ENCODE peak calls at places on chromosomes 4 and X, in five cellular contexts. One of them, this sample, is unnamed.

GRCh38 chr4:104394409-104394813 is 100.3 kb downstream of the CXXC4 start:
- DNase-seq in IMR-90: no peak
- DNase-seq in HFF-Myc: no peak
- DNase-seq in AG04450: no peak
- DNase-seq in sigmoid colon: no peak
- DNase-seq in this sample: no peak

GRCh38 chr4:30068234-30068633 is 651.9 kb upstream of the PCDH7 start:
- DNase-seq in IMR-90: no peak
- DNase-seq in HFF-Myc: no peak
- DNase-seq in AG04450: no peak
- DNase-seq in sigmoid colon: peak; percentile 32
- DNase-seq in this sample: no peak

GRCh38 chrX:18889982-18890381 is 93.9 kb downstream of the PHKA2 start:
- DNase-seq in IMR-90: no peak
- DNase-seq in HFF-Myc: no peak
- DNase-seq in AG04450: no peak
- DNase-seq in sigmoid colon: no peak
- DNase-seq in this sample: no peak

GRCh38 chr4:1002131-1002630 is 9.0 kb upstream of the SLC26A1 start:
- DNase-seq in IMR-90: no peak
- DNase-seq in HFF-Myc: no peak
- DNase-seq in AG04450: no peak
- DNase-seq in sigmoid colon: no peak
- DNase-seq in this sample: peak; percentile 39

GRCh38 chrX:39869846-39870601 is 227.7 kb downstream of the BCOR start:
- DNase-seq in IMR-90: peak; percentile 63
- DNase-seq in HFF-Myc: no peak
- DNase-seq in AG04450: no peak
- DNase-seq in sigmoid colon: no peak
- DNase-seq in this sample: peak; percentile 55

GRCh38 chr4:174120446-174121142 is 162.9 kb downstream of the FBXO8 start:
- DNase-seq in IMR-90: peak; percentile 72
- DNase-seq in HFF-Myc: peak; percentile 46
- DNase-seq in AG04450: peak; percentile 27
- DNase-seq in sigmoid colon: peak; percentile 74
- DNase-seq in this sample: peak; percentile 83

GRCh38 chr4:90769251-90769650 is 642.1 kb downstream of the CCSER1 start:
- DNase-seq in IMR-90: no peak
- DNase-seq in HFF-Myc: no peak
- DNase-seq in AG04450: no peak
- DNase-seq in sigmoid colon: no peak
- DNase-seq in this sample: no peak

GRCh38 chrX:16457239-16457638 is 192.7 kb upstream of the S100G start:
- DNase-seq in IMR-90: no peak
- DNase-seq in HFF-Myc: no peak
- DNase-seq in AG04450: no peak
- DNase-seq in sigmoid colon: no peak
- DNase-seq in this sample: peak; percentile 33

GRCh38 chr4:114192854-114193253 is 213.4 kb upstream of the ARSJ start:
- DNase-seq in IMR-90: no peak
- DNase-seq in HFF-Myc: no peak
- DNase-seq in AG04450: no peak
- DNase-seq in sigmoid colon: no peak
- DNase-seq in this sample: no peak

GRCh38 chrX:68443155-68443868 is 10.0 kb upstream of the OPHN1 start:
- DNase-seq in IMR-90: peak; percentile 15
- DNase-seq in HFF-Myc: no peak
- DNase-seq in AG04450: no peak
- DNase-seq in sigmoid colon: no peak
- DNase-seq in this sample: no peak

GRCh38 chr4:151563194-151563593 is 154.2 kb downstream of the FHIP1A start:
- DNase-seq in IMR-90: no peak
- DNase-seq in HFF-Myc: peak; percentile 24
- DNase-seq in AG04450: no peak
- DNase-seq in sigmoid colon: no peak
- DNase-seq in this sample: peak; percentile 22

GRCh38 chrX:22691966-22692565 is 307.7 kb upstream of the DDX53 start:
- DNase-seq in IMR-90: no peak
- DNase-seq in HFF-Myc: no peak
- DNase-seq in AG04450: no peak
- DNase-seq in sigmoid colon: no peak
- DNase-seq in this sample: no peak

GRCh38 chr4:10017037-10017893 is 4.0 kb downstream of the SLC2A9 start:
- DNase-seq in IMR-90: no peak
- DNase-seq in HFF-Myc: no peak
- DNase-seq in AG04450: no peak
- DNase-seq in sigmoid colon: no peak
- DNase-seq in this sample: no peak

GRCh38 chr4:57544811-57545654 is 434.8 kb upstream of the IGFBP7 start:
- DNase-seq in IMR-90: no peak
- DNase-seq in HFF-Myc: no peak
- DNase-seq in AG04450: no peak
- DNase-seq in sigmoid colon: no peak
- DNase-seq in this sample: no peak

GRCh38 chrX:132568291-132568690 is 79.5 kb upstream of the MBNL3 start:
- DNase-seq in IMR-90: no peak
- DNase-seq in HFF-Myc: no peak
- DNase-seq in AG04450: no peak
- DNase-seq in sigmoid colon: no peak
- DNase-seq in this sample: no peak

GRCh38 chr4:146638801-146639351 is at the start of gene POU4F2:
- DNase-seq in IMR-90: no peak
- DNase-seq in HFF-Myc: no peak
- DNase-seq in AG04450: no peak
- DNase-seq in sigmoid colon: no peak
- DNase-seq in this sample: peak; percentile 8

GRCh38 chr4:183797041-183797444 is 108.1 kb upstream of the STOX2 start:
- DNase-seq in IMR-90: no peak
- DNase-seq in HFF-Myc: no peak
- DNase-seq in AG04450: no peak
- DNase-seq in sigmoid colon: no peak
- DNase-seq in this sample: no peak

DNA sequence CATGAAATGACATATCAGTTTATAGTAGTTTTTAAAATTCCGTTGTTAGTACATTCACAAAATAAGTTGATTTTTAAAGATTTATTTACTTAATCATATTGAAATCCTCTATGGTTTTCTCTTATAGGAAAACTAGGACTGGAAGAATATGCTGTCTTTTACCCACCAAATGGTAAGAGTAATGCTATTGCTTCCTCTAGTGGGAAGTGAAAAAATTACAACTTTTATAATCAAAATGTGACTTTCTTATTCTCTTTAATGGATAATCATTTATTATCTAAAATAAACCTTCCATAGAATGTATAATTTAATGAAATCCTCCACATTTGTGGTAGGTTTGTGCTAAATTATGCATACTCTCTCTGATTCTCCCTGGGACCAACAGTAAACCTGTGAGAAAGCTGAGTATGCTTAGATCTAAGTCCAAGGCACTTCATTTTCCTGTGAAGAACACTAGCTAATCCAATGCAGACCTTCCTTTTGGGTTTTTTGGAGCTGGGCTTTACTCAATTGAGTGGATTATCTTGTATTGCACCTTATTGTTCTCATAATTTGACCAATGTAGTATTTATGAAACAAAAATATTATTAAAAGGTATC is 136.2 kb downstream of the TBC1D19 start:
- DNase-seq in IMR-90: peak; percentile 63
- DNase-seq in HFF-Myc: no peak
- DNase-seq in AG04450: no peak
- DNase-seq in sigmoid colon: no peak
- DNase-seq in this sample: peak; percentile 54
- TF ChIP-seq CTCF in IMR-90: peak; percentile 93
- TF ChIP-seq CTCF in HFF-Myc: peak; percentile 41
- TF ChIP-seq CTCF in AG04450: peak; percentile 88
- TF ChIP-seq CTCF in sigmoid colon: peak; percentile 57
- TF ChIP-seq CTCF in this sample: peak; percentile 79

GRCh38 chr4:89249313-89249712 is 58.3 kb downstream of the GPRIN3 start:
- DNase-seq in IMR-90: no peak
- DNase-seq in HFF-Myc: no peak
- DNase-seq in AG04450: no peak
- DNase-seq in sigmoid colon: no peak
- DNase-seq in this sample: no peak
- H3K4me3 ChIP-seq in IMR-90: no peak overlapping the region
- H3K4me3 ChIP-seq in HFF-Myc: no peak overlapping the region
- H3K4me3 ChIP-seq in AG04450: no peak overlapping the region
- H3K4me3 ChIP-seq in sigmoid colon: no peak overlapping the region
- H3K4me3 ChIP-seq in this sample: no peak overlapping the region

GRCh38 chr4:2416564-2417195 is 1.8 kb downstream of the ZFYVE28 start:
- DNase-seq in IMR-90: no peak
- DNase-seq in HFF-Myc: no peak
- DNase-seq in AG04450: no peak
- DNase-seq in sigmoid colon: no peak
- DNase-seq in this sample: no peak
- TF ChIP-seq CTCF in IMR-90: no peak
- TF ChIP-seq CTCF in HFF-Myc: no peak
- TF ChIP-seq CTCF in AG04450: no peak
- TF ChIP-seq CTCF in sigmoid colon: no peak
- TF ChIP-seq CTCF in this sample: no peak

GRCh38 chr4:24582235-24582863 is 2.0 kb downstream of the DHX15 start:
- DNase-seq in IMR-90: no peak
- DNase-seq in HFF-Myc: no peak
- DNase-seq in AG04450: no peak
- DNase-seq in sigmoid colon: no peak
- DNase-seq in this sample: no peak
- H3K4me3 ChIP-seq in IMR-90: peak overlapping the region; percentile 89
- H3K4me3 ChIP-seq in HFF-Myc: peak overlapping the region; percentile 95
- H3K4me3 ChIP-seq in AG04450: peak overlapping the region; percentile 98
- H3K4me3 ChIP-seq in sigmoid colon: peak overlapping the region; percentile 99
- H3K4me3 ChIP-seq in this sample: peak overlapping the region; percentile 93

DNA sequence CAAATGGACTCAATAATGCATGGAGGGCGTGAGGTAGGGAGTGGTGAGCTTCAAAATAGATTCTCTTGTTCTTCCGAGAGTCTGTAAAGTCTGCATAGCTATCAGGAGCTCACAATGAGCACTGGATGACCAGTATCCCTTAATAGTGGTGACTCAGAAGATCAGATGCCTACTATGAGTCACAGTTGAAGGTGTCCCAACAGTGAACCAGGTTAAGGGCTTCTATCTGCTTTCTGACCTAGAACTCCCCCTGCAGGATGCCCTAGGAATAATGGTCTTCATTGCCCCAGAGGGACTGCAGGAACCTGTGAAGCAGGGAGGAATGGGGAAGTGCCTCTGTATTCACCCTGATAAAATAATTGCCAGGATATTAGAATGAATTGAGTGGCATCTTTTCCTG is 22.1 kb downstream of the DGKK start:
- DNase-seq in IMR-90: peak; percentile 1
- DNase-seq in HFF-Myc: no peak
- DNase-seq in AG04450: no peak
- DNase-seq in sigmoid colon: no peak
- DNase-seq in this sample: peak; percentile 47
- TF ChIP-seq CTCF in IMR-90: no peak
- TF ChIP-seq CTCF in HFF-Myc: no peak
- TF ChIP-seq CTCF in AG04450: no peak
- TF ChIP-seq CTCF in sigmoid colon: no peak
- TF ChIP-seq CTCF in this sample: peak; percentile 12

DNA sequence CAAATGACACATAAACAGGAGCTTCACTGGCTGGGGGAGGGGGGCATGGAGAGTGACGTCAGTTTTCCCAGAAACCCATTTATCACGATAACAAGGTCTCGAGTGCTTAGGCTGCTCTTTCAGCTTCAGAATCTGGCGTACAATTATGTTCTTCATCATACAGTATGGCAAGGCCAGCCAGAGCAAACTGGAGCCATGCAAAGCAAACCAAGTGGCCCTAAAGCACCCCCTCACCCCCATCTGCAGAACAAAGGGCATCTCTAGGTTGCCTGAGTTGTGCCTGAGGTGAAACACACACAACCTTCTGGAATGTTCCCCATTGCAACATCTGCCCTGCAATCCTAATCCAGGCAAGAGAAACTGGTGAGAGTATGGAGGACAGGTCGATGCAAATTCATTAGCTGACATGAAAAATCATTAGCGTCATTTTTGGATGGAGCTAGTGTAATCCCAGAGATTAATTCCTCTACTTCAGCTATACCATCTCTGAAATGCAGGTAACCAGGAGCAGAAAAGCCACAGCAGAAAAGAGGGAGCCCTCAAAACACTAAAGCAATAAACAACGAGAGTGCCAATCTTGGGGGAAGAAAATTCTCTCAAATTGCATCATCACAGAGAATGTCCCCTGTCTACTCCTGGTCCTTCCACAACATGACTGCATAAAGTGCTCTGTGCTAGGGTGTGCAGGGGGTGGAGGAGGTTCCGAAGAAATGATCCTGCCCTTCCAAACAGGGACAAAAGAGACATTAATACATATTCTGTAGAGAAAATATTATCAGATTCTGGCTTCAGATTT is 1.8 kb downstream of the SEPTIN6 start:
- DNase-seq in IMR-90: peak; percentile 51
- DNase-seq in HFF-Myc: no peak
- DNase-seq in AG04450: no peak
- DNase-seq in sigmoid colon: no peak
- DNase-seq in this sample: peak; percentile 68
- H3K4me3 ChIP-seq in IMR-90: no peak overlapping the region
- H3K4me3 ChIP-seq in HFF-Myc: peak overlapping the region; percentile 59
- H3K4me3 ChIP-seq in AG04450: no peak overlapping the region
- H3K4me3 ChIP-seq in sigmoid colon: peak overlapping the region; percentile 80
- H3K4me3 ChIP-seq in this sample: no peak overlapping the region

GRCh38 chr4:168057412-168057811 is 34.9 kb upstream of the ANXA10 start:
- DNase-seq in IMR-90: no peak
- DNase-seq in HFF-Myc: no peak
- DNase-seq in AG04450: no peak
- DNase-seq in sigmoid colon: no peak
- DNase-seq in this sample: no peak

GRCh38 chr4:168063031-168063430 is 29.3 kb upstream of the ANXA10 start:
- DNase-seq in IMR-90: no peak
- DNase-seq in HFF-Myc: no peak
- DNase-seq in AG04450: no peak
- DNase-seq in sigmoid colon: no peak
- DNase-seq in this sample: no peak

GRCh38 chr4:168059251-168059650 is 33.1 kb upstream of the ANXA10 start:
- DNase-seq in IMR-90: peak; percentile 72
- DNase-seq in HFF-Myc: no peak
- DNase-seq in AG04450: peak; percentile 15
- DNase-seq in sigmoid colon: no peak
- DNase-seq in this sample: peak; percentile 67
- TF ChIP-seq CTCF in IMR-90: no peak
- TF ChIP-seq CTCF in HFF-Myc: no peak
- TF ChIP-seq CTCF in AG04450: no peak
- TF ChIP-seq CTCF in sigmoid colon: no peak
- TF ChIP-seq CTCF in this sample: no peak

GRCh38 chr4:168868856-168869201 is 141.2 kb downstream of the CBR4 start:
- DNase-seq in IMR-90: no peak
- DNase-seq in HFF-Myc: no peak
- DNase-seq in AG04450: no peak
- DNase-seq in sigmoid colon: no peak
- DNase-seq in this sample: no peak
- H3K4me3 ChIP-seq in IMR-90: no peak overlapping the region
- H3K4me3 ChIP-seq in HFF-Myc: no peak overlapping the region
- H3K4me3 ChIP-seq in AG04450: no peak overlapping the region
- H3K4me3 ChIP-seq in sigmoid colon: no peak overlapping the region
- H3K4me3 ChIP-seq in this sample: no peak overlapping the region

GRCh38 chrX:140762061-140762460 is 52.5 kb downstream of the LINC00632 start:
- DNase-seq in IMR-90: peak; percentile 74
- DNase-seq in HFF-Myc: no peak
- DNase-seq in AG04450: no peak
- DNase-seq in sigmoid colon: peak; percentile 61
- DNase-seq in this sample: peak; percentile 76
- TF ChIP-seq CTCF in IMR-90: peak; percentile 87
- TF ChIP-seq CTCF in HFF-Myc: peak; percentile 64
- TF ChIP-seq CTCF in AG04450: peak; percentile 90
- TF ChIP-seq CTCF in sigmoid colon: no peak
- TF ChIP-seq CTCF in this sample: peak; percentile 96

This sample was measured in fibroblast of mammary gland.